ENCODE peak calls at places on chromosomes 5 and 9, in five cellular contexts. S is ascending aorta; W is AG04450; A is CD4-positive, CD25-positive, alpha-beta regulatory T cell; J is CD8-positive, alpha-beta T cell. H is an unnamed sample.

GRCh38 chr9:35923927-35924763 is 14.9 kb downstream of the SPAAR start:
- DNase-seq in A (no peak), W (peak), J (no peak), S (no peak), H (no peak)

GRCh38 chr5:124867064-124867707 is 120.7 kb upstream of the ZNF608 start:
- DNase-seq in W (no peak), A (no peak), S (no peak), J (no peak), H (no peak)

GRCh38 chr9:12784461-12785250 is 9.8 kb downstream of the LURAP1L start:
- DNase-seq in A (no peak), W (peak), S (peak), J (no peak), H (no peak)

GRCh38 chr9:78620764-78621163 is 323.8 kb downstream of the PSAT1 start:
- DNase-seq in J (no peak), W (peak), A (no peak), S (no peak), H (no peak)

GRCh38 chr9:26675055-26675454 is 217.5 kb downstream of the CAAP1 start:
- DNase-seq in J (no peak), A (no peak), W (no peak), S (no peak), H (no peak)

GRCh38 chr5:20420991-20421595 is 433.1 kb upstream of the CDH18 start:
- DNase-seq in J (no peak), S (no peak), A (no peak), W (no peak), H (no peak)

GRCh38 chr9:75889977-75890540 is 414 bp upstream of the PCSK5 start:
- DNase-seq in A (no peak), J (no peak), S (peak), W (peak), H (peak)

GRCh38 chr5:138716456-138716924 is 36.7 kb upstream of the CTNNA1 start:
- DNase-seq in S (no peak), W (no peak), J (no peak), A (no peak), H (no peak)

GRCh38 chr5:138898742-138899141 is 23.6 kb upstream of the LRRTM2 start:
- DNase-seq in J (no peak), A (no peak), S (no peak), W (no peak), H (no peak)

GRCh38 chr9:131621551-131622321 is 76.4 kb downstream of the PRRT1B start:
- DNase-seq in A (no peak), W (no peak), S (no peak), J (no peak), H (no peak)

GRCh38 chr9:88322906-88323566 is 65.2 kb upstream of the SPIN1 start:
- DNase-seq in W (no peak), J (peak), A (peak), S (no peak), H (no peak)

GRCh38 chr5:107672212-107673105 is 1.7 kb upstream of the EFNA5 start:
- DNase-seq in J (no peak), W (peak), A (no peak), S (peak), H (peak)

GRCh38 chr5:78768781-78769380 is 120.3 kb upstream of the LHFPL2 start:
- DNase-seq in J (no peak), S (no peak), A (no peak), W (no peak), H (no peak)

GRCh38 chr5:28602429-28602828 is 1564.0 kb upstream of the CDH9 start:
- DNase-seq in J (no peak), S (no peak), W (no peak), A (no peak), H (no peak)

GRCh38 chr5:18314192-18314778 is 680.0 kb downstream of the TAF11L14 start:
- DNase-seq in A (no peak), J (no peak), S (no peak), W (no peak), H (no peak)

GRCh38 chr9:4519604-4520003 is 29.3 kb downstream of the SLC1A1 start:
- DNase-seq in W (no peak), S (no peak), A (no peak), J (no peak), H (no peak)

GRCh38 chr9:72930828-72931227 is 22.0 kb downstream of the ALDH1A1 start:
- DNase-seq in J (no peak), W (no peak), S (no peak), A (no peak), H (no peak)

GRCh38 chr5:131413605-131414559 is 150.0 kb downstream of the CDC42SE2 start:
- DNase-seq in J (no peak), A (no peak), W (no peak), S (no peak), H (no peak)

GRCh38 chr9:130869250-130869649 is 27.4 kb downstream of the QRFP start:
- DNase-seq in J (no peak), A (no peak), W (no peak), S (no peak), H (no peak)

GRCh38 chr9:292915-293314 is 78.2 kb downstream of the DOCK8 start:
- DNase-seq in S (no peak), J (no peak), A (no peak), W (no peak), H (no peak)

GRCh38 chr5:5278201-5278814 is 138.2 kb downstream of the ADAMTS16 start:
- DNase-seq in S (no peak), A (no peak), W (no peak), J (no peak), H (no peak)

GRCh38 chr5:174520420-174521396 is 203.7 kb upstream of the MSX2 start:
- DNase-seq in J (no peak), W (no peak), S (no peak), A (no peak), H (no peak)

GRCh38 chr9:77750284-77750683 is 102.2 kb upstream of the GNA14 start:
- DNase-seq in A (no peak), J (no peak), S (no peak), W (no peak), H (no peak)

GRCh38 chr5:143204474-143205246 is 198.8 kb downstream of the NR3C1 start:
- DNase-seq in W (no peak), S (no peak), J (no peak), A (no peak), H (no peak)

GRCh38 chr5:80360914-80361444 is 41.2 kb downstream of the SPZ1 start:
- DNase-seq in A (no peak), W (no peak), S (no peak), J (no peak), H (no peak)

GRCh38 chr5:176355400-176356178 is 6.0 kb downstream of the KIAA1191 start:
- DNase-seq in W (no peak), J (no peak), A (no peak), S (no peak), H (no peak)
- H3K27ac ChIP-seq in W (no peak), J (no peak), A (no peak), S (no peak), H (no peak)

GRCh38 chr5:53029608-53030007 is 40.5 kb downstream of the ITGA2 start:
- DNase-seq in J (no peak), S (no peak), A (no peak), W (no peak), H (no peak)
- H3K27ac ChIP-seq in J (no peak), S (no peak), A (no peak), W (peak), H (no peak)

DNA sequence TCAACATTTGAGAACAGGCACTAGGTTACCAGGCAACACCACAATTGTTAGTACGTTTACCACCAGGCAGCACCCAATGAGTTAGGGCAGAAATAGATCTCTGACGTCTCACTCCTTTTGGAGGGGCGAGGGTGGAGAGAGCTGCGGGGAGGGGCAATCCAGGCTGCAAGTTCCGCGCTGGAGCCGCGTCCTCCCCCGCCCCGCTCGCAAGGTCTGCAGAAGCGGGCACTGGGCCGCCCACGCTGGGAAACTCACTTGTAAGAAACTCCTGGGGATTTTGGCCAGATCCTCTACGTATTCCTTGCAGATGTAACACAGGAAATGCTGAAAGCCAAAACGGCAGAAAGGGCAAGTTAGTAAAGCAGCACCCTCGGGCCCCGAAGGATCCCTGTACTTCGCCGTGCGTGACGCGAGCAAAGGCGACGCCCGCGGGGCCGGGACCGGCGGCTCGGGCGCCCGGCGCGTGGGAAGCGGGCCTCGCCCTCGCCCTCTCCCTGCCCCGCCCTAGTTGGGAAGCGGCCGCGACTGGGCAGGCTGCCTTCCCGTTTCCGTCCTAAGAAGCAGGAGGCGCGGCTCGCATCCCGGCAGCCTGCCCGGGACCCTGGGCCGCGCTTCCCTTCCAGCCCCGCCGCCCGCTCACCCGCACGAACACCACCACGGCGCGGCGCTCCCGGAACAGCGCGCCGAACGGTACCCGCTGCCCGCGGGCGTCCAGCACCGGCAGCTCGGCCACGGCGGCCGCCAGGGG is 493 bp downstream of the PRXL2C start:
- DNase-seq in W (peak), S (peak), A (peak), J (peak), H (peak)
- H3K27ac ChIP-seq in W (peak), S (peak), A (peak), J (peak), H (peak)

GRCh38 chr9:14992025-14992424 is 81.8 kb upstream of the FREM1 start:
- DNase-seq in A (no peak), J (no peak), S (no peak), W (no peak), H (no peak)

GRCh38 chr9:14987858-14988257 is 77.6 kb upstream of the FREM1 start:
- DNase-seq in A (no peak), W (no peak), J (no peak), S (no peak), H (no peak)

GRCh38 chr9:14993061-14993800 is 83.0 kb upstream of the FREM1 start:
- DNase-seq in W (no peak), S (peak), J (no peak), A (peak), H (peak)

GRCh38 chr9:14992516-14992915 is 82.3 kb upstream of the FREM1 start:
- DNase-seq in S (no peak), A (no peak), J (no peak), W (no peak), H (no peak)

GRCh38 chr9:14989811-14990210 is 79.6 kb upstream of the FREM1 start:
- DNase-seq in A (no peak), J (no peak), W (no peak), S (no peak), H (no peak)
- H3K27ac ChIP-seq in A (no peak), J (no peak), W (no peak), S (no peak), H (no peak)

DNA sequence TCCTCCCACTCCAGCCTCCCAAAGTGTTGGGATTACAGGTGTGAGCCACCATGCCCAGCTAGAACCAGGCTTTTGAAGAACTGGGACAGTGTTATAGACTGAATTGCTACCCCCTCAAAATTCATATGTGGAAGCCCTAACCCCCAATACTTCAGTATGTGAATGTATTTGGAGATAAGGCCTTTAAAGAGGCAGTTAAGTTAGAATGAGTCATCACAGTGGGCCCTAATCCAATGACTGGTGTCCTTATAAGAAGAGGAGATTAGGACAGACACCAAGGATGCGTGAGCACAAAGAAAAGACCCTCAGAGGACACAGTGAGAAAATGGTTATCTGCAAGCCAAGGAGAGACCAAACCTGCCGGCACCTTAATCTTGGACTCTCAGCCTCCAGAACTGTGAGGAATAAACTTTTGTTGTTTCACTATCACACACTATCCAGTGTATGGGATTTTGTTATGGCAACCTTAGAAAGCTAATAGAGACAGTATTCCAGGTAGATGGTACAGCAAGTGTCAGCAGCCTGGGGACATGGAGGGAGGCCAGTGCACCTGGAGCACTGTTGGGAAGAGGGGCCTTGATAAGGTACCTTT is 31.4 kb upstream of the ERGIC1 start:
- DNase-seq in J (no peak), A (no peak), W (no peak), S (peak), H (no peak)
- H3K27ac ChIP-seq in J (no peak), A (no peak), W (no peak), S (no peak), H (no peak)

DNA sequence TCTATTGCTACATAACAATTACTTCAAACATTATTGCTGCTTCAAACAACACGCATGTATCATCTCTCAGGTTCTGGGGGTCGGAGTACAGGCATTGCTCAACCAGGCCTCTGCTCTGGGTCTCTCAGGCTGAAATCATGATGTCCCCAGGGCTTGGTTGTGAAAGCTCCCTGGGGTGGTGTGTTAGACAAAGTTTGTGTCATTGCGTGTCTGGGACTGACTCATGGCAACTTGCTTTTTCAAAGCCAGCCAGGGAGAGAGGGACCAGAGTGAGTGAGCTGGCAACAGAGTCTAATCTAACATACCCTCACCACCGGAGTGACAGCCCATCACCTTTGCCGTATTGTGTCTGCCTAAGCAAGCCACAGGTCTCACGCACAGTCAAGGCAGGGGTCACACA is 259.2 kb upstream of the NFIL3 start:
- DNase-seq in W (no peak), J (no peak), S (no peak), A (no peak), H (no peak)
- H3K27ac ChIP-seq in W (no peak), J (no peak), S (no peak), A (no peak), H (no peak)

GRCh38 chr9:123865226-123865625 is 64.7 kb downstream of the DENND1A start:
- DNase-seq in W (no peak), J (no peak), A (no peak), S (no peak), H (no peak)
- H3K27ac ChIP-seq in W (no peak), J (no peak), A (no peak), S (no peak), H (no peak)

H was measured in substantia nigra.